ENCODE peak calls at places on chromosome 14, in nine cellular contexts. Y is left ventricle myocardium superior; H is lower leg skin; P is stimulated activated CD8-positive, alpha-beta memory T cell treated with anti-CD3 and anti-CD28 coated beads, Interleukin-4, amount 100 ng/mL, for 24 hours; I is SW 1271; M is activated naive CD8-positive, alpha-beta T cell treated with anti-CD3 and anti-CD28 coated beads, Interleukin-2, amount 10 ng/mL, durations not matched to agents 7 days and 5 days; B is AG08395; K is AG09319; E is bronchial epithelial cell. Q is an unnamed sample.

GRCh38 chr14:58572092-58572853 is 65.5 kb upstream of the DACT1 start:
- DNase-seq in K (no peak), I (no peak), E (peak), M (no peak), Y (no peak), P (peak), H (no peak), B (peak), Q (peak)

GRCh38 chr14:33897382-33897781 is 53.5 kb downstream of the EGLN3 start:
- DNase-seq in P (no peak), B (no peak), Y (no peak), K (no peak), E (no peak), M (no peak), I (no peak), H (no peak), Q (no peak)

GRCh38 chr14:100604709-100605108 is 17.5 kb upstream of the BEGAIN start:
- DNase-seq in K (no peak), B (no peak), E (no peak), M (no peak), P (no peak), I (no peak), H (peak), Y (no peak), Q (no peak)

GRCh38 chr14:101556566-101557320 is 4.6 kb upstream of the DIO3 start:
- DNase-seq in Y (no peak), P (no peak), I (no peak), K (no peak), M (no peak), B (no peak), E (no peak), H (no peak), Q (no peak)

GRCh38 chr14:61894452-61895077 is 132.3 kb downstream of the SNAPC1 start:
- DNase-seq in K (peak), I (peak), M (peak), B (peak), Y (peak), E (peak), H (no peak), P (peak), Q (peak)

GRCh38 chr14:100644383-100644782 is 57.2 kb upstream of the BEGAIN start:
- DNase-seq in M (no peak), Y (no peak), H (no peak), K (no peak), B (no peak), E (no peak), P (no peak), I (no peak), Q (no peak)

GRCh38 chr14:54450535-54450934 is 9.4 kb upstream of the CNIH1 start:
- DNase-seq in P (no peak), Y (no peak), B (peak), H (no peak), I (no peak), K (peak), M (no peak), E (peak), Q (peak)

GRCh38 chr14:68653108-68653507 is 139.8 kb downstream of the ZFP36L1 start:
- DNase-seq in H (peak), P (no peak), M (no peak), K (no peak), B (no peak), I (no peak), E (no peak), Y (no peak), Q (no peak)

GRCh38 chr14:73888971-73889370 is 2.3 kb downstream of the ZNF410 start:
- DNase-seq in P (no peak), H (no peak), K (no peak), M (no peak), B (peak), E (peak), I (no peak), Y (no peak), Q (peak)

Q was measured in IMR-90.